ENCODE peak calls at places on chromosomes 6 and 20, in nine cellular contexts. T, V, G, M, W, R, U, S and Z are unnamed samples.

GRCh38 chr20:52586697-52587096 is 385.5 kb upstream of the TSHZ2 start:
- DNase-seq in T (no peak), V (no peak), G (no peak), M (no peak), W (no peak), R (no peak), U (no peak), S (no peak), Z (no peak)

GRCh38 chr6:100001915-100002388 is 7.9 kb upstream of the MCHR2 start:
- DNase-seq in T (peak), V (no peak), G (peak), M (peak), W (peak), R (peak), U (no peak), S (peak), Z (peak)

GRCh38 chr6:130853555-130854183 is 26.5 kb downstream of the SMLR1 start:
- DNase-seq in T (no peak), V (no peak), G (no peak), M (no peak), W (no peak), R (no peak), U (no peak), S (no peak), Z (no peak)

GRCh38 chr6:80520195-80520594 is 413.7 kb downstream of the BCKDHB start:
- DNase-seq in T (no peak), V (no peak), G (no peak), M (no peak), W (no peak), R (no peak), U (no peak), S (no peak), Z (no peak)

GRCh38 chr6:33123732-33124524 is 48.1 kb downstream of the HLA-DPB1 start:
- DNase-seq in T (peak), V (peak), G (no peak), M (no peak), W (no peak), R (no peak), U (no peak), S (peak), Z (peak)

GRCh38 chr6:161403717-161404116 is 129.9 kb upstream of the AGPAT4 start:
- DNase-seq in T (no peak), V (no peak), G (no peak), M (no peak), W (no peak), R (no peak), U (no peak), S (no peak), Z (no peak)

GRCh38 chr20:5160882-5161281 is 34.1 kb downstream of the CDS2 start:
- DNase-seq in T (no peak), V (no peak), G (no peak), M (no peak), W (no peak), R (no peak), U (no peak), S (peak), Z (no peak)

GRCh38 chr6:149166747-149167146 is 150.8 kb upstream of the TAB2 start:
- DNase-seq in T (no peak), V (no peak), G (no peak), M (no peak), W (no peak), R (no peak), U (no peak), S (no peak), Z (no peak)

GRCh38 chr20:33812673-33813462 is 1.7 kb downstream of the CHMP4B start:
- DNase-seq in T (peak), V (no peak), G (no peak), M (no peak), W (no peak), R (no peak), U (no peak), S (no peak), Z (no peak)

GRCh38 chr6:117449549-117450439 is 24.1 kb upstream of the ROS1 start:
- DNase-seq in T (peak), V (no peak), G (peak), M (peak), W (peak), R (peak), U (peak), S (peak), Z (peak)

GRCh38 chr6:132466952-132467351 is 46.0 kb downstream of the STX7 start:
- DNase-seq in T (no peak), V (no peak), G (no peak), M (no peak), W (no peak), R (no peak), U (no peak), S (no peak), Z (no peak)

GRCh38 chr6:134240664-134241431 is 77.1 kb downstream of the SGK1 start:
- DNase-seq in T (no peak), V (no peak), G (peak), M (peak), W (peak), R (peak), U (peak), S (peak), Z (no peak)